ENCODE peak calls at places on chromosomes 13 and 19, in five cellular contexts. S is fibroblast of lung, K is AG04450, V is dorsolateral prefrontal cortex, L is body of pancreas. E is an unnamed sample.

GRCh38 chr13:34076943-34077703 is 259.2 kb downstream of the RFC3 start:
- DNase-seq in S (peak), K (no peak), V (no peak), L (no peak), E (peak)

GRCh38 chr19:33998739-33999345 is 173.5 kb upstream of the LSM14A start:
- DNase-seq in S (peak), K (no peak), V (no peak), L (no peak), E (no peak)

GRCh38 chr19:39126593-39127187 is 1.1 kb downstream of the PAK4 start:
- DNase-seq in S (peak), K (no peak), V (no peak), L (peak), E (peak)

GRCh38 chr19:33110201-33110910 is 21.6 kb upstream of the WDR88 start:
- DNase-seq in S (peak), K (peak), V (no peak), L (no peak), E (peak)

GRCh38 chr13:28402057-28402381 is 92.9 kb downstream of the FLT1 start:
- DNase-seq in S (no peak), K (peak), V (no peak), L (no peak), E (no peak)

GRCh38 chr19:17423429-17424208 is 3.8 kb downstream of the MVB12A start:
- DNase-seq in S (no peak), K (no peak), V (no peak), L (no peak), E (no peak)

GRCh38 chr19:58572818-58573657 is at the start of gene MZF1:
- DNase-seq in S (peak), K (peak), V (peak), L (peak), E (peak)

GRCh38 chr13:53068841-53069520 is 40.4 kb downstream of the OLFM4 start:
- DNase-seq in S (no peak), K (no peak), V (no peak), L (no peak), E (no peak)

GRCh38 chr13:18946738-18947137 is 234.9 kb downstream of the TUBA3C start:
- DNase-seq in S (no peak), K (no peak), V (no peak), L (no peak), E (no peak)

GRCh38 chr19:19059837-19060611 is 3.8 kb upstream of the SLC25A42 start:
- DNase-seq in S (no peak), K (no peak), V (no peak), L (no peak), E (no peak)

GRCh38 chr13:36096411-36097184 is 34.6 kb downstream of the DCLK1 start:
- DNase-seq in S (peak), K (no peak), V (no peak), L (no peak), E (no peak)

GRCh38 chr19:10305139-10305806 is 4.3 kb downstream of the ZGLP1 start:
- DNase-seq in S (no peak), K (no peak), V (peak), L (no peak), E (no peak)

GRCh38 chr19:14413765-14414171 is 5.4 kb downstream of the DDX39A start:
- DNase-seq in S (peak), K (no peak), V (no peak), L (no peak), E (peak)

GRCh38 chr19:35266149-35266903 is 2.4 kb upstream of the USF2 start:
- DNase-seq in S (no peak), K (no peak), V (peak), L (peak), E (no peak)

GRCh38 chr13:93562676-93563075 is 336.1 kb downstream of the GPC6 start:
- DNase-seq in S (no peak), K (no peak), V (no peak), L (no peak), E (no peak)

GRCh38 chr19:17871878-17872250 is at the start of gene SLC5A5:
- DNase-seq in S (no peak), K (no peak), V (no peak), L (no peak), E (no peak)

GRCh38 chr19:17405250-17406038 is at the start of gene BST2:
- DNase-seq in S (no peak), K (no peak), V (peak), L (peak), E (no peak)

GRCh38 chr19:7856679-7857663 is 17.2 kb downstream of the PRR36 start:
- DNase-seq in S (no peak), K (no peak), V (no peak), L (no peak), E (no peak)

GRCh38 chr19:54574051-54574450 is 461 bp downstream of the LILRA2 start:
- DNase-seq in S (no peak), K (no peak), V (no peak), L (no peak), E (no peak)

GRCh38 chr13:30906411-30906990 is 430 bp downstream of the MEDAG start:
- DNase-seq in S (no peak), K (no peak), V (no peak), L (no peak), E (no peak)

GRCh38 chr19:41479757-41480191 is 36.8 kb downstream of the ERICH4 start:
- DNase-seq in S (no peak), K (no peak), V (no peak), L (peak), E (no peak)

GRCh38 chr19:13014101-13014920 is 19.0 kb downstream of the NFIX start:
- DNase-seq in S (peak), K (no peak), V (peak), L (no peak), E (no peak)

GRCh38 chr19:7187605-7188339 is 106.4 kb downstream of the INSR start:
- DNase-seq in S (no peak), K (no peak), V (no peak), L (no peak), E (no peak)

GRCh38 chr13:94612050-94612449 is 10.4 kb downstream of the GPR180 start:
- DNase-seq in S (no peak), K (no peak), V (no peak), L (no peak), E (no peak)
- TF ChIP-seq CTCF in S (no peak), K (no peak), V (no peak), L (no peak), E (no peak)

GRCh38 chr19:50003810-50004419 is 21.3 kb downstream of the VRK3 start:
- DNase-seq in S (peak), K (peak), V (peak), L (peak), E (peak)

GRCh38 chr19:50007947-50008346 is 17.2 kb downstream of the VRK3 start:
- DNase-seq in S (no peak), K (no peak), V (no peak), L (no peak), E (no peak)

GRCh38 chr19:50008532-50008931 is 16.6 kb downstream of the VRK3 start:
- DNase-seq in S (no peak), K (no peak), V (no peak), L (no peak), E (no peak)

GRCh38 chr19:50005428-50005827 is 19.7 kb downstream of the VRK3 start:
- DNase-seq in S (no peak), K (no peak), V (no peak), L (no peak), E (no peak)

GRCh38 chr19:50007170-50007569 is 18.0 kb downstream of the VRK3 start:
- DNase-seq in S (no peak), K (no peak), V (no peak), L (no peak), E (no peak)
- H3K4me3 ChIP-seq in S (no peak), K (no peak), V (no peak), L (no peak), E (no peak)

GRCh38 chr19:52170863-52171320 is 529 bp downstream of the ZNF836 start:
- DNase-seq in S (no peak), K (no peak), V (no peak), L (peak), E (no peak)
- TF ChIP-seq CTCF in S (no peak), K (no peak), V (no peak), L (no peak), E (no peak)

GRCh38 chr13:32736648-32737047 is 150.4 kb downstream of the PDS5B start:
- DNase-seq in S (peak), K (no peak), V (no peak), L (no peak), E (no peak)

GRCh38 chr13:32734511-32734910 is 148.3 kb downstream of the PDS5B start:
- DNase-seq in S (peak), K (peak), V (no peak), L (peak), E (no peak)

GRCh38 chr13:32737679-32738078 is 151.4 kb downstream of the PDS5B start:
- DNase-seq in S (peak), K (no peak), V (no peak), L (no peak), E (no peak)

GRCh38 chr13:32735859-32736258 is 149.6 kb downstream of the PDS5B start:
- DNase-seq in S (no peak), K (no peak), V (no peak), L (no peak), E (no peak)

GRCh38 chr13:32737111-32737571 is 150.9 kb downstream of the PDS5B start:
- DNase-seq in S (peak), K (no peak), V (no peak), L (no peak), E (no peak)
- H3K4me3 ChIP-seq in S (peak), K (no peak), V (peak), L (no peak), E (peak)

GRCh38 chr13:20567881-20568528 is 1.0 kb downstream of the IFT88 start:
- DNase-seq in S (no peak), K (no peak), V (no peak), L (no peak), E (no peak)

GRCh38 chr13:20566424-20566916 is 487 bp upstream of the IFT88 start:
- DNase-seq in S (peak), K (peak), V (peak), L (peak), E (peak)

GRCh38 chr13:20570540-20570939 is 3.6 kb downstream of the IFT88 start:
- DNase-seq in S (peak), K (no peak), V (no peak), L (no peak), E (no peak)

GRCh38 chr13:20565120-20565736 is 1.7 kb upstream of the IFT88 start:
- DNase-seq in S (no peak), K (no peak), V (no peak), L (no peak), E (no peak)

GRCh38 chr13:20566917-20567755 is at the start of gene IFT88:
- DNase-seq in S (peak), K (peak), V (peak), L (peak), E (peak)
- TF ChIP-seq CTCF in S (no peak), K (no peak), V (no peak), L (no peak), E (no peak)

DNA sequence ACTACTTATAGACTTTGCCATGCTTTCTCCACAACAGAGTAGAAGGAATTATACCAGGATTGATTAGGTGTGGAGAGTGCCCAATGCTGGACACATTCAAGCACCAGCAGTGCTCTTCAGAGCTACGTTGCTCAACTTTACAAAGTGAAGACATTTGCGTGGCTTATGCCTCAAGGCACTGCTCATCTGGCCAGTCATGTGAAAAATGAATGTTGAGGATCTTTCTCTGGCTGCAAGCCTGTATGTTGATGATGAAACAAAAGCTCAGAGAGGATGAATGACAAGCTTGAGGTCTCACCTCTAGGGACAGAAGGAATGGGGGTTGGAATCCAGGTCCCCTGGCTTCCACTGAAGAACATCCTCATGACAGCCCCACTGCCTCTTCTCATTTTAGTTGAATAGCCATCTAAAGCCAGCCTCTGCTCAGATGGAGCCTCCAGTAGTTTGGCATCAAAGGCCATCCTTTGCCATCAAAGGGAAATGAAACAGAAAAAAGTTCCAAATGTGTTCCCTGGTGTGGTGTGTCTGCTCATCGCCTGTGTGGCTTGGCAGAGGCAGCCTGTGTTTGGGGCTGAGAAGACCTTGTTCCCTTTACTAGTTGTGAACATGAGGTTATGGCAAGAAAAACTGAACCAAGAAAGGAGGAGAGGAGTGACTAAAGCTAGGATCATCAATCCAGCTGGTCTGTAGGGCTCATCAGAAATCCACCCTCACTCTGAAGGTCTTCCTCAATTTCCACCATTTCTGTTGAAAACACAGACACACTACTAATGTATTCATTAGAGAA is 114.0 kb upstream of the KL start:
- DNase-seq in S (no peak), K (no peak), V (no peak), L (no peak), E (no peak)
- H3K4me3 ChIP-seq in S (no peak), K (no peak), V (no peak), L (no peak), E (no peak)

GRCh38 chr19:23436944-23437343 is 41.7 kb upstream of the ZNF91 start:
- DNase-seq in S (no peak), K (no peak), V (no peak), L (no peak), E (no peak)

GRCh38 chr19:23437901-23438300 is 42.6 kb upstream of the ZNF91 start:
- DNase-seq in S (no peak), K (no peak), V (no peak), L (no peak), E (no peak)

GRCh38 chr19:23440207-23440606 is 44.9 kb upstream of the ZNF91 start:
- DNase-seq in S (no peak), K (no peak), V (no peak), L (no peak), E (no peak)

GRCh38 chr19:23439623-23440022 is 44.4 kb upstream of the ZNF91 start:
- DNase-seq in S (no peak), K (no peak), V (no peak), L (no peak), E (no peak)

DNA sequence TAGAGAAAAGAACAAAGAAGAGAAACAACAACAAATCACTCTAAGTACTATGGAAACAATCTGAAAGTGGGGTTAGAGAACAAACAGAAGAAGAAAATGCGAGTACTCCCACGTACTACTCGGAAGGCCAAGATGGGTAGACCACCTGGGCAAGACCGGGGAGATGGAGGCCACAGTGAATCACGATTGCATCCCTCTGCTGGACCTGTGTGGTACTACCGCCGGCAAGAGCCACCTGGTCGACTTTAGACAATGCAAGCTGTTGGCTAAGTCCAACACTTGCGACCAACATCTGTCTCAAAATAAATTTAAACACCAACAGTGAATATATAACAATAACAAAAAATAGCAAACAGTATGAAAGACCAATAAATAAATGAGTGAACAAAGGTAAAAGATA is 45.5 kb upstream of the ZNF91 start:
- DNase-seq in S (no peak), K (no peak), V (no peak), L (no peak), E (no peak)
- TF ChIP-seq CTCF in S (peak), K (peak), V (peak), L (peak), E (peak)

E was measured in astrocyte of the cerebellum.